ENCODE peak calls at places on chromosome 14, in eight cellular contexts. W is dorsolateral prefrontal cortex, V is heart left ventricle, P is GM23338, R is PC-3, L is stomach, G is heart right ventricle, N is H1. E is an unnamed sample. For H3K27me3, the result is how much of the 10 kb centered on the place peaks cover.

GRCh38 chr14:65356327-65356836 is 56.1 kb upstream of the FUT8 start:
- DNase-seq in V (no peak), P (peak), G (no peak), W (no peak), R (peak), N (peak), L (peak), E (peak)

GRCh38 chr14:23951590-23952143 is 1.9 kb upstream of the DHRS4 start:
- DNase-seq in V (no peak), L (no peak), N (peak), R (no peak), G (no peak), P (peak), W (peak), E (no peak)

GRCh38 chr14:43540948-43541347 is 966.1 kb downstream of the FSCB start:
- DNase-seq in R (peak), V (peak), L (no peak), N (peak), P (peak), G (no peak), W (no peak), E (no peak)

GRCh38 chr14:59342108-59342507 is 123.1 kb downstream of the GPR135 start:
- DNase-seq in L (no peak), N (no peak), W (no peak), G (no peak), P (no peak), R (no peak), V (no peak), E (no peak)

GRCh38 chr14:72104011-72104613 is 171.9 kb downstream of the RGS6 start:
- DNase-seq in V (no peak), N (peak), W (no peak), L (no peak), P (peak), G (peak), R (peak), E (peak)

GRCh38 chr14:90576981-90577660 is 180.3 kb downstream of the CALM1 start:
- DNase-seq in L (no peak), N (no peak), P (no peak), V (no peak), G (no peak), W (no peak), R (no peak), E (no peak)

GRCh38 chr14:75050852-75051555 is at the start of gene MLH3:
- DNase-seq in G (peak), L (peak), R (peak), V (peak), N (peak), W (peak), P (peak), E (peak)

GRCh38 chr14:57512221-57512620 is 18.6 kb upstream of the CCDC198 start:
- DNase-seq in V (no peak), P (no peak), N (no peak), L (no peak), R (no peak), G (no peak), W (no peak), E (no peak)

GRCh38 chr14:45091696-45092095 is 7.8 kb downstream of the PRPF39 start:
- DNase-seq in G (no peak), W (no peak), L (no peak), V (no peak), R (peak), P (no peak), N (no peak), E (no peak)

GRCh38 chr14:101509730-101510371 is 51.4 kb upstream of the DIO3 start:
- DNase-seq in W (peak), R (no peak), L (no peak), V (no peak), P (no peak), N (no peak), G (no peak), E (no peak)

GRCh38 chr14:102046337-102047278 is 40.2 kb downstream of the HSP90AA1 start:
- DNase-seq in N (peak), G (peak), P (peak), V (peak), L (peak), W (peak), R (peak), E (no peak)

DNA sequence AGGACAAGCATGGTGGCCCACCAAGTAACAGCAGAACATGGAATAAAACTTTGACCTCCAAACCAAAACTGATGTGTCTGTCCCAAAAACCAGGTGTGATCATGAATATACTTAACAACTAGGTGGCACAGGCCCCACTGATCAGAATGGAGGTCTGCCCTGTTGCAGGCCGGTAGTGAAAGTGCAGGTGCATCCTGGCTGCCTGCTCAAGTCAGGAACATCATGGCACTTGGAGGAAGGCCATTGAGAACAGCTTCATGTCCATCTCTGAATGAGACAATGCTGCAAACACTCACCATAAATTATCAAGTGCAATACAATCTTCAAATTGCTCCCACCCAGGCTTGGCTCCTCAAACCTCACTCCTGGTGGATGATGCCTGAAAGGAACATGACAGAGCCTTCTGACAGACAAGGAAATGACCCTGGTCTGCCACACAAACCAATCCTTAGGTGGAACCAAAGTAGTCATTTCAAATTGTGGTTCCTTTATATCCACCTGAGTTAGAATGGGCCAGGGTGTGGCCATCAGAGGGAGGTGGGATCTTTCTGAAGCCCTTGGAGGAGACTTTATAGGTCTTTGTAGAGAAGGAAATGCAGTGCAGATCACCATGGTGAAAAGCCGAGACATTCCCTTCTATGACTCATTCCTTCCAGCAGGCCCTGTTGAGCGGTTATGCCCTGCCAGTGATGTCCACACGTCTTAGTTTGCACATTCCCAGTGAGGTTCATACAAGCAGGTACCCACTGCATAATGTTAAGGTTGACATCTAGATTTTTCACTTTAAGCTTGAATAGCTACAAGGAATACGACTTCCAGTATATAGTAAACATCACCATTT is 36.0 kb downstream of the EGLN3 start:
- DNase-seq in N (no peak), V (no peak), W (no peak), R (peak), G (no peak), L (peak), P (no peak), E (peak)
- H3K27ac ChIP-seq in N (no peak), V (no peak), W (no peak), R (no peak), G (no peak), L (no peak), P (no peak), E (no peak)

GRCh38 chr14:21822109-21822508 is 148.5 kb upstream of the OR4E1 start:
- DNase-seq in P (no peak), L (no peak), W (no peak), V (no peak), R (no peak), N (no peak), G (no peak), E (no peak)

GRCh38 chr14:21825845-21826244 is 152.2 kb upstream of the OR4E1 start:
- DNase-seq in R (no peak), G (no peak), W (no peak), N (no peak), V (no peak), L (no peak), P (no peak), E (no peak)

GRCh38 chr14:21825147-21825743 is 151.6 kb upstream of the OR4E1 start:
- DNase-seq in V (no peak), P (peak), G (no peak), W (no peak), R (peak), L (no peak), N (no peak), E (peak)
- TF ChIP-seq CTCF in V (no peak), P (peak), G (no peak), W (peak), R (peak), L (no peak), N (peak), E (peak)

GRCh38 chr14:76967788-76968187 is 60.7 kb downstream of the IRF2BPL start:
- DNase-seq in G (no peak), V (no peak), N (no peak), L (no peak), P (no peak), R (no peak), W (no peak), E (no peak)

GRCh38 chr14:76963366-76963765 is 65.1 kb downstream of the IRF2BPL start:
- DNase-seq in R (no peak), P (no peak), G (no peak), L (no peak), W (no peak), V (no peak), N (no peak), E (no peak)

GRCh38 chr14:76964695-76965094 is 63.8 kb downstream of the IRF2BPL start:
- DNase-seq in N (no peak), G (no peak), L (no peak), V (no peak), W (no peak), P (no peak), R (no peak), E (no peak)

GRCh38 chr14:76966535-76966934 is 62.0 kb downstream of the IRF2BPL start:
- DNase-seq in P (no peak), N (no peak), L (no peak), R (no peak), G (no peak), W (no peak), V (no peak), E (no peak)

GRCh38 chr14:76965232-76965631 is 63.3 kb downstream of the IRF2BPL start:
- DNase-seq in L (no peak), W (no peak), V (no peak), P (no peak), G (no peak), N (no peak), R (no peak), E (no peak)
- H3K27me3 ChIP-seq in L (under half), W (under half), V (under half), P (under half), G (under half), N (under half), R (under half), E (under half)

DNA sequence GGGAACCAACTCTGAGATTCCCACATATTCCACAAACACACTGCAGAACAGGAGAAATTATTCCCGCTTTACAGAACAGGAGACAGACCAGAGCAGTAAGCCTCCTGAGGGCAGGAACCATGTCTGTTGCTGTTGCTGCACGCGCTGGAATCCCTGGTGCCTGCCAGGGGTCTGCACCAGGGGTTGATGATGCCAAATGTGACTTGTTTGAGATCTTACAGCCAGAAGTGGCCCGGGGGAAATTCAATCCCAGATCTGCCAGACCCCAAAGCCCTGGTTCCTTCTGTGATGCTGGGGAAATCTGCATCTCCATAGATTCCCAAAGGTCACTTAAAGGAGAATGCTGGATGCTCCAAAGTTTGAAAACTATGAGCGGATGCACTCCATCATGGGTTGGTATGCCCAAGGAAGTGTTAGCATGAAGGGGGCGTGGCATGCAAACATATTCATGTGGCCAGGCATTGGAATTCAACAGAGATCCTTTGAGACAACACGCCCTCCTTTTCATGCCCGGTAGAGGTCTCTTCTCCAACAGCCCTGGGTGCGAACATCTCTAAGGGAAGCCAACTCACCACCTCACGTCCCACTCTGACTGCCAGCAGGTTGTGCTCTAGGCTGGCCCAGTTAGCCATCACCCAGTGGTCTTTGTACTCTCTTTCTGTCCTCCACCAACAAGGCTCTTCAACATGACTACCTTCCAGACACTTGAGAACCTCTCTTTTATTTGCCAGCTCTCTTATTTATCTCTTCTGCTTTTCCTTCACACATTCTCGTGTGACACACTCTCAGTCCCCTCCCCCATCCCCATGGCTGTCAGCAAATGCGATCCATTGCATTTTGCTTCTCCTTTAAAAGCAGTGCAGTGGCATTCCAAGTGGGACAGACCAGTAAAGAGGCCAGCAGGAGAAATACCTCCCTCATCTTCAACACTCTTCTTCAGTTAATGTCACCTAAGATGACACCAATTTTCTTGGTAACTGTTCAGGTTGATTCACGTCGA is 131.3 kb downstream of the ZFP36L1 start:
- DNase-seq in V (no peak), G (no peak), L (no peak), N (no peak), P (no peak), R (no peak), W (no peak), E (no peak)
- H3K27ac ChIP-seq in V (no peak), G (no peak), L (peak), N (no peak), P (no peak), R (no peak), W (no peak), E (no peak)

DNA sequence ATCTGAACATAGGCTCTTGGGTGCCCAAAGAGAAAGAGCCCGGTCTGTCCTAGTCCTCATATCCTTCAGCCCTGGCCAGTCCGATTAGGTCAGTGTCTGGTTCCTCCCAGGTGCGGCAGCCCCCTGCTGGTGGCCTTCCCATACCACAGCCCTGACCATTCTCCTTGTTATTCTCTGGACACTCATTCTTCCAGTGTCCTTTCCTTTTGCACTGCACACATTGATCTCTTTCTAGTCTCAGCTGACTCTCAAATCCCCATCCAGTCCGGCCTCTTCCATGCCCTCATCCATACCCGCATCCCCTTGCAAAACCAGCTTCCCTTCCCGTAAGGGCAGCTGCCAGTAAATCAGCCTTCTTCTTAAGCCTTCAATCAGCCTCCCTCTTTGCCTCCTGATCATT is 1316.3 kb downstream of the TMEM121 start:
- DNase-seq in V (no peak), L (peak), R (peak), P (no peak), G (no peak), N (no peak), W (no peak), E (no peak)
- TF ChIP-seq CTCF in V (peak), L (no peak), R (peak), P (no peak), G (peak), N (no peak), W (no peak), E (peak)